ENCODE peak calls at places on chromosomes 5 and 9, in eight cellular contexts. V is left cardiac atrium; O is lung; F is CD4-positive, CD25-positive, alpha-beta regulatory T cell; S is RCC 7860; Z is GM23338; D is IMR-90; N is RWPE1. Q is an unnamed sample.

GRCh38 chr5:83368317-83368716 is 103.2 kb upstream of the VCAN start:
- DNase-seq in V (peak; percentile 23), O (no peak), F (no peak), S (no peak), Z (no peak), D (peak; percentile 88), N (peak; percentile 59), Q (no peak)

GRCh38 chr9:126233175-126233574 is 93.5 kb upstream of the MVB12B start:
- DNase-seq in V (no peak), O (no peak), F (no peak), S (no peak), Z (no peak), D (no peak), N (no peak), Q (no peak)

GRCh38 chr9:114606068-114606467 is 5.0 kb upstream of the TMEM268 start:
- DNase-seq in V (no peak), O (no peak), F (no peak), S (no peak), Z (peak; percentile 29), D (no peak), N (no peak), Q (no peak)

GRCh38 chr5:43627028-43627427 is 24.0 kb downstream of the NNT start:
- DNase-seq in V (peak; percentile 30), O (no peak), F (peak; percentile 6), S (peak; percentile 58), Z (peak; percentile 88), D (peak; percentile 64), N (peak; percentile 42), Q (no peak)

GRCh38 chr5:133496631-133497030 is 115.7 kb downstream of the FSTL4 start:
- DNase-seq in V (no peak), O (no peak), F (no peak), S (no peak), Z (no peak), D (no peak), N (no peak), Q (no peak)

GRCh38 chr5:150116667-150117395 is 30.5 kb upstream of the CSF1R start:
- DNase-seq in V (no peak), O (no peak), F (no peak), S (no peak), Z (no peak), D (peak; percentile 27), N (peak; percentile 67), Q (peak; percentile 33)

GRCh38 chr5:13955896-13956295 is 11.4 kb upstream of the DNAH5 start:
- DNase-seq in V (no peak), O (no peak), F (no peak), S (no peak), Z (no peak), D (peak; percentile 70), N (no peak), Q (no peak)

GRCh38 chr9:127574089-127574921 is 37.8 kb upstream of the STXBP1 start:
- DNase-seq in V (peak; percentile 43), O (peak; percentile 69), F (no peak), S (peak; percentile 82), Z (no peak), D (no peak), N (peak; percentile 83), Q (peak; percentile 75)

Q was measured in ureter.